ENCODE peak calls at places on chromosome 5, in six cellular contexts. Y is PC-3, H is PC-9, T is psoas muscle, A is mucosa of descending colon, I is brain microvascular endothelial cell. K is an unnamed sample. For H3K36me3, the result is how much of the 10 kb centered on the place peaks cover.

GRCh38 chr5:141486091-141486490 is 1.3 kb downstream of the PCDHGC4 start:
- DNase-seq in I (no peak), T (no peak), H (no peak), Y (no peak), A (no peak), K (no peak)

GRCh38 chr5:158925314-158925713 is 174.4 kb downstream of the EBF1 start:
- DNase-seq in T (no peak), H (no peak), Y (no peak), I (no peak), A (no peak), K (no peak)

GRCh38 chr5:166695311-166695710 is 1596.1 kb upstream of the WWC1 start:
- DNase-seq in Y (no peak), A (no peak), I (no peak), H (no peak), T (no peak), K (no peak)

GRCh38 chr5:157259699-157260098 is 6.2 kb upstream of the CYFIP2 start:
- DNase-seq in Y (no peak), A (no peak), T (no peak), I (no peak), H (no peak), K (no peak)

GRCh38 chr5:2851895-2852294 is 100.4 kb upstream of the IRX2 start:
- DNase-seq in H (no peak), Y (no peak), I (no peak), T (no peak), A (no peak), K (no peak)

GRCh38 chr5:14251733-14252132 is 108.6 kb downstream of the TRIO start:
- DNase-seq in A (no peak), Y (no peak), T (no peak), I (no peak), H (no peak), K (no peak)

GRCh38 chr5:78610163-78610583 is 38.4 kb downstream of the LHFPL2 start:
- DNase-seq in T (no peak), Y (no peak), I (peak), H (no peak), A (no peak), K (no peak)

GRCh38 chr5:32725994-32726659 is 15.0 kb downstream of the NPR3 start:
- DNase-seq in H (no peak), A (no peak), I (no peak), T (no peak), Y (no peak), K (no peak)

GRCh38 chr5:35129921-35130485 is 82.3 kb upstream of the AGXT2 start:
- DNase-seq in T (no peak), A (no peak), I (no peak), Y (peak), H (peak), K (no peak)

GRCh38 chr5:127563133-127563532 is 45.7 kb downstream of the PRRC1 start:
- DNase-seq in I (no peak), H (no peak), Y (no peak), T (no peak), A (no peak), K (no peak)

GRCh38 chr5:58937031-58937681 is 354.3 kb downstream of the RAB3C start:
- DNase-seq in I (no peak), Y (no peak), T (no peak), H (no peak), A (no peak), K (no peak)

GRCh38 chr5:17343675-17344074 is 126.2 kb downstream of the BASP1 start:
- DNase-seq in H (peak), T (no peak), I (peak), Y (peak), A (no peak), K (no peak)

GRCh38 chr5:124902097-124902821 is 155.8 kb upstream of the ZNF608 start:
- DNase-seq in T (no peak), H (no peak), I (peak), Y (no peak), A (no peak), K (peak)

GRCh38 chr5:102731704-102732103 is 23.4 kb upstream of the PAM start:
- DNase-seq in H (no peak), I (no peak), Y (no peak), A (no peak), T (no peak), K (no peak)

GRCh38 chr5:67941750-67942450 is 273.7 kb upstream of the PIK3R1 start:
- DNase-seq in Y (no peak), A (no peak), H (no peak), I (no peak), T (no peak), K (no peak)

GRCh38 chr5:176590035-176590729 is 19.8 kb downstream of the GPRIN1 start:
- DNase-seq in T (no peak), H (no peak), A (no peak), I (no peak), Y (no peak), K (no peak)

GRCh38 chr5:77607324-77607723 is 31.2 kb downstream of the OTP start:
- DNase-seq in I (no peak), H (no peak), A (no peak), T (no peak), Y (no peak), K (no peak)

GRCh38 chr5:174872271-174872670 is 147.9 kb downstream of the MSX2 start:
- DNase-seq in I (no peak), A (no peak), H (no peak), Y (no peak), T (no peak), K (no peak)

GRCh38 chr5:115379622-115380344 is 83.3 kb upstream of the CCDC112 start:
- DNase-seq in Y (peak), T (no peak), A (peak), I (no peak), H (peak), K (peak)

GRCh38 chr5:180127682-180128670 is 56.4 kb upstream of the RNF130 start:
- DNase-seq in T (no peak), H (peak), Y (no peak), I (no peak), A (peak), K (no peak)

GRCh38 chr5:154209591-154210081 is 19.1 kb downstream of the GALNT10 start:
- DNase-seq in A (no peak), H (no peak), Y (no peak), T (no peak), I (no peak), K (no peak)

GRCh38 chr5:163342301-163342700 is 95.1 kb upstream of the CCNG1 start:
- DNase-seq in I (no peak), Y (no peak), H (no peak), A (no peak), T (no peak), K (no peak)

GRCh38 chr5:23523998-23524397 is 16.6 kb downstream of the PRDM9 start:
- DNase-seq in A (no peak), I (no peak), T (no peak), Y (no peak), H (no peak), K (no peak)

GRCh38 chr5:74205745-74206570 is 434.6 kb downstream of the ENC1 start:
- DNase-seq in Y (no peak), I (no peak), A (no peak), T (no peak), H (no peak), K (no peak)
- H3K4me3 ChIP-seq in Y (no peak), I (no peak), A (no peak), T (no peak), H (no peak), K (no peak)

DNA sequence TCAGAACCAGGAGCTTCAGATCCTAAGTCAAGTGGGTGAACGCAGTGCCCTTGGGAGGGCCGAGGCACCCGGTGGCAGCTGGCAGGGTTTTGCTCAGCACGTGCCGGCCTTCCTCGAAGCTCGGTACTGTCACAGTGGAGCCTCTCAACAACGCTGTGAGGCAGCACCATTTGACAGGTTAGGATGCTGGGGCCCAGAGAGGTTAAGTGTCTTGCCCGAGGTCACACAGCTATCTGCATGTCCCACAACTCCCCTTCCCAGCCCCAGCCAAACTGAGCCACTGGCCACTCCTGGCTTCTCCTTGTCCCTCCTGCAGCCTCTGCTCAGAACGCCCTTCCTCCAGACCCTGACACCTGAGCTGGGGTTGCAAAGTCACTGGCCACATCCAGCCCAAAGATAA is 43.7 kb upstream of the RPL26L1 start:
- DNase-seq in H (no peak), A (no peak), T (no peak), Y (no peak), I (no peak), K (no peak)
- H3K36me3 ChIP-seq in H (under half), A (under half), T (under half), Y (under half), I (half or more), K (under half)

DNA sequence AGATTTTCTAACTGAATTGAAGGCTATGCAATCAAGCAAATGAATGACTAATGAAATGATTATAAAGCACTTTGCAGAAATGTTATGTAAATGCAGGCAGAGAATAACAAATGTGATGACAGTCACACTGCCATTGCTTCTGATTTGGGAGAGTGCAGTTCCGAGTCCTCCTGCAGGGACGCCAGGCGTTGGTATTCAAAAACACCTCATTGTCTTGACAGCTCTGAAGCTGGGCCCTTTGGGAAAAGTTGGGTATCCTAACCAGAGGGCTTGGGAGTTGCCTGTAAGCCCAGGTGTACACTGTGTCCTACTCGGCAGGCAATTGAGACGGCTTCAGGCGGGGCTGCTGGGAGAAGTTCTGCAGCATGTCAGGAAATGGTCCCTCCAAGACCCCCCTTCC is 57.8 kb downstream of the C5orf15 start:
- DNase-seq in A (no peak), H (no peak), Y (no peak), I (no peak), T (no peak), K (no peak)
- TF ChIP-seq CTCF in A (no peak), H (no peak), Y (no peak), I (no peak), T (no peak), K (no peak)

GRCh38 chr5:55897206-55897894 is 46.2 kb downstream of the IL31RA start:
- DNase-seq in Y (no peak), I (no peak), H (no peak), A (no peak), T (no peak), K (no peak)
- H3K4me3 ChIP-seq in Y (no peak), I (peak), H (no peak), A (no peak), T (no peak), K (no peak)